ENCODE peak calls at places on chromosomes 4 and X, in ten cellular contexts. F is C1 segment of cervical spinal cord; O is H54; W is CD8-positive, alpha-beta T cell; L is activated CD4-positive, alpha-beta T cell treated with anti-CD3 and anti-CD28 coated beads, Interleukin-2, amount 50 U/mL, for 4 hours; A is NCI-H1694 treated with DMSO at 0.1 percent for 48 hours; E is NCI-H187 treated with DMSO at 0.1 percent for 48 hours; H is spleen; U is adipocyte; N is Daoy. B is an unnamed sample.

GRCh38 chr4:5381981-5382441 is 326.3 kb downstream of the EVC2 start:
- DNase-seq in F (no peak), O (no peak), W (no peak), L (no peak), A (no peak), E (no peak), H (no peak), U (peak), N (peak), B (no peak)

GRCh38 chr4:180100433-180101344 is 2142.5 kb upstream of the TENM3 start:
- DNase-seq in F (no peak), O (no peak), W (no peak), L (no peak), A (no peak), E (no peak), H (peak), U (no peak), N (no peak), B (no peak)

GRCh38 chr4:152304220-152304619 is 231.7 kb downstream of the FBXW7 start:
- DNase-seq in F (no peak), O (no peak), W (no peak), L (no peak), A (no peak), E (no peak), H (no peak), U (no peak), N (peak), B (no peak)

GRCh38 chr4:67101612-67102011 is 443.7 kb downstream of the CENPC start:
- DNase-seq in F (no peak), O (no peak), W (no peak), L (no peak), A (no peak), E (no peak), H (no peak), U (no peak), N (no peak), B (no peak)

GRCh38 chrX:27391601-27392000 is 71.5 kb downstream of the PPP4R3C start:
- DNase-seq in F (no peak), O (no peak), W (no peak), L (no peak), A (no peak), E (no peak), H (no peak), U (no peak), N (no peak), B (no peak)

GRCh38 chr4:20813698-20814097 is 113.4 kb downstream of the PACRGL start:
- DNase-seq in F (no peak), O (no peak), W (no peak), L (no peak), A (no peak), E (no peak), H (no peak), U (no peak), N (no peak), B (no peak)

GRCh38 chrX:55919367-55920221 is 202.0 kb downstream of the RRAGB start:
- DNase-seq in F (no peak), O (no peak), W (no peak), L (no peak), A (no peak), E (no peak), H (peak), U (no peak), N (no peak), B (no peak)

GRCh38 chr4:119788334-119789266 is 160.0 kb upstream of the PDE5A start:
- DNase-seq in F (no peak), O (no peak), W (no peak), L (no peak), A (no peak), E (no peak), H (no peak), U (no peak), N (no peak), B (no peak)

GRCh38 chr4:1370321-1371124 is 23.5 kb downstream of the UVSSA start:
- DNase-seq in F (no peak), O (no peak), W (no peak), L (no peak), A (no peak), E (no peak), H (no peak), U (no peak), N (no peak), B (no peak)

GRCh38 chrX:68693481-68694410 is 46.3 kb downstream of the STARD8 start:
- DNase-seq in F (peak), O (peak), W (no peak), L (no peak), A (no peak), E (no peak), H (peak), U (peak), N (peak), B (no peak)

GRCh38 chr4:879730-880079 is 52.4 kb downstream of the GAK start:
- DNase-seq in F (no peak), O (no peak), W (peak), L (peak), A (no peak), E (no peak), H (no peak), U (no peak), N (no peak), B (no peak)

B was measured in NCI-H774.